ENCODE peak calls at places on chromosomes 13 and 19, in eight cellular contexts. S is Panc1, M is stomach, N is suprapubic skin, P is GM23338, I is prostate gland, O is SK-N-SH, A is spleen. W is an unnamed sample.

GRCh38 chr19:2557093-2557440 is 81.1 kb downstream of the GADD45B start:
- DNase-seq in S (no peak), M (no peak), N (no peak), P (no peak), I (no peak), O (no peak), A (no peak), W (no peak)

GRCh38 chr19:33524024-33524664 is 2.6 kb upstream of the PEPD start:
- DNase-seq in S (no peak), M (no peak), N (no peak), P (no peak), I (no peak), O (no peak), A (no peak), W (no peak)

GRCh38 chr19:18839465-18840287 is 7.9 kb downstream of the UPF1 start:
- DNase-seq in S (no peak), M (peak; percentile 61), N (no peak), P (peak; percentile 43), I (no peak), O (no peak), A (no peak), W (no peak)

GRCh38 chr13:45742985-45743384 is 40.9 kb downstream of the CBY2 start:
- DNase-seq in S (no peak), M (no peak), N (no peak), P (no peak), I (no peak), O (no peak), A (no peak), W (no peak)

GRCh38 chr13:112671359-112671758 is 18.5 kb upstream of the ATP11A start:
- DNase-seq in S (no peak), M (no peak), N (peak; percentile 55), P (no peak), I (no peak), O (no peak), A (no peak), W (no peak)

GRCh38 chr13:68810660-68811059 is 1297.0 kb upstream of the ATXN8OS start:
- DNase-seq in S (no peak), M (no peak), N (no peak), P (peak; percentile 70), I (no peak), O (peak; percentile 3), A (no peak), W (no peak)

GRCh38 chr19:1161716-1162115 is 12.4 kb downstream of the SBNO2 start:
- DNase-seq in S (no peak), M (peak; percentile 57), N (peak; percentile 67), P (no peak), I (no peak), O (no peak), A (no peak), W (no peak)

GRCh38 chr19:58305932-58306323 is 751 bp downstream of the ERVK3-1 start:
- DNase-seq in S (no peak), M (no peak), N (no peak), P (no peak), I (no peak), O (peak; percentile 38), A (no peak), W (no peak)

DNA sequence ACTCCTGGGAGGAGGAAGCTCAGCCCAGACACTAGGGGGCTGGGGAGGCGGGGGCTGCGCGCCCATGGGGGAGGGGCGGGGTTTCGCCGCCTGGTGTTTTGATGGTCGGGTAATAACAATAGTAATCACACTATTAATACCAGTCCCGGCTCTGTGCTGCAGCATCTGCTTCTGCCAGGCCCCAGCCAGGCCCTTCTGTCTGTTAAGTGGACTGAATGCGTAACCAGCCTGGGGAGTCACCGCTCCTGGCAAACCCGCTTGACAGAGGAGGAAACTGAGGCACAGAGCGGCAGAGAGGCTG is 8.7 kb downstream of the NPAS1 start:
- DNase-seq in S (no peak), M (no peak), N (no peak), P (peak; percentile 64), I (no peak), O (peak; percentile 78), A (no peak), W (no peak)
- TF ChIP-seq CTCF in S (no peak), M (no peak), N (no peak), P (peak; percentile 3), I (no peak), O (no peak), A (no peak), W (no peak)

DNA sequence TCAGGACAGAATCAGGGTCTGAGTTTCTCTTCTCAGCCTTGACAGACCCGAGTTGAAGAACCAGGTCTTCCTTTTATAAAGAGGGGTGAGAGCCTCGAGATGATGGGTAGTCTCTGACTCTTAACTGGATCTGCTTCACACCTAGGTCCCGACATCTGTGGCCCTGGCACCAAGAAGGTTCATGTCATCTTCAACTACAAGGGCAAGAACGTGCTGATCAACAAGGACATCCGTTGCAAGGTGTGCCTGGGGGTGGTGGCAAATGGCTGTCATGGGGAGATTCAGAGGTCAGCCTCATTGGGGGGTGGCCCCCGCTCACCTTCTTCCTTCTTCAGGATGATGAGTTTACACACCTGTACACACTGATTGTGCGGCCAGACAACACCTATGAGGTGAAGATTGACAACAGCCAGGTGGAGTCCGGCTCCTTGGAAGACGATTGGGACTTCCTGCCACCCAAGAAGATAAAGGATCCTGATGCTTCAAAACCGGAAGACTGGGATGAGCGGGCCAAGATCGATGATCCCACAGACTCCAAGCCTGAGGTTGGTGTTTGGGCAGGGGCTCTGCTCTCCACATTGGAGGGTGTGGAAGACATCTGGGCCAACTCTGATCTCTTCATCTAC is 1.6 kb downstream of the CALR start:
- DNase-seq in S (no peak), M (no peak), N (no peak), P (no peak), I (no peak), O (no peak), A (no peak), W (no peak)
- H3K4me1 ChIP-seq in S (peaks cover 24% of the 10 kb centered on the region), M (peaks cover 71% of the 10 kb centered on the region), N (peaks cover 50% of the 10 kb centered on the region), P (peaks cover 22% of the 10 kb centered on the region), I (peaks cover 28% of the 10 kb centered on the region), O (peaks cover 19% of the 10 kb centered on the region), A (peaks cover 40% of the 10 kb centered on the region), W (peaks cover 9% of the 10 kb centered on the region)

GRCh38 chr19:53646144-53646543 is 14.3 kb downstream of the DPRX start:
- DNase-seq in S (no peak), M (no peak), N (no peak), P (no peak), I (no peak), O (no peak), A (no peak), W (no peak)
- TF ChIP-seq POLR2AphosphoS5 in S (no peak), M (no peak), N (no peak), P (no peak), I (no peak), O (no peak), A (no peak), W (no peak)

DNA sequence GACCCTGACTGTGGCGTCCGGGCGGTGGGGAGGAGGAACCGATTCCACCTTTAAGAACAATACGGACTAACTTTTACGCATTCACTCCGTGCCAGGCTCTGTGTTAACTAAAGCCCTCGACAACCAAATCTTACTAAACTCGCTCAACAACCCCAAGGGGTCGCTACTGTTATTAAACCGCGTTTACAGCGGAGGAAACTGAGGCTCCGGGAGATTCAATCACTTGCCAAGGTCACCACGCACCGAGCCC is 1.2 kb downstream of the SAMD1 start:
- DNase-seq in S (no peak), M (no peak), N (no peak), P (peak; percentile 75), I (no peak), O (peak; percentile 42), A (no peak), W (no peak)
- TF ChIP-seq CTCF in S (no peak), M (no peak), N (no peak), P (peak; percentile 50), I (no peak), O (no peak), A (no peak), W (no peak)

GRCh38 chr13:97188207-97188606 is 33.9 kb upstream of the MBNL2 start:
- DNase-seq in S (no peak), M (no peak), N (no peak), P (no peak), I (no peak), O (no peak), A (no peak), W (no peak)

GRCh38 chr13:97189943-97190342 is 32.2 kb upstream of the MBNL2 start:
- DNase-seq in S (no peak), M (no peak), N (no peak), P (no peak), I (no peak), O (no peak), A (no peak), W (no peak)

GRCh38 chr13:97185291-97185690 is 36.8 kb upstream of the MBNL2 start:
- DNase-seq in S (no peak), M (no peak), N (no peak), P (no peak), I (no peak), O (no peak), A (no peak), W (no peak)

GRCh38 chr13:97182065-97182890 is 39.9 kb upstream of the MBNL2 start:
- DNase-seq in S (no peak), M (no peak), N (no peak), P (no peak), I (no peak), O (no peak), A (no peak), W (no peak)

DNA sequence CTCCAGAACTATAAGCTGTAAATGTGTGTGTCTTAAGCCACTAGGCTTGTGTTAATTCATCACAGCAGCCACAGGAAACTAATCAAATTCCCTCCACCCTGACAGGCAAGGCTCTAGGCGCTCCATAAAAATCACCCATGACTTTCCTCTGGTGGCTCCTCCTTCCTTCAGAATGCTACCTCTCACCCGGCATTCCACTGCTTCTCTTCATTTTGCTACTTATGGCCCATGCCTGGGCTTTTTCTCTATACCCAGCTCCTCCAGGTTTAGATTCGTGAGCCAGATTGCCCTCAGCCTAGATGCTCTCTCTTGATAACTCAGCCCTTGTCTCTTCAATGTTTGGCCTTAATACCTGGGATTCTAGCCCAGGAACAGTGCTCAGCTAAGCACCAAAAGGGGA is 36.4 kb upstream of the MBNL2 start:
- DNase-seq in S (no peak), M (no peak), N (no peak), P (no peak), I (no peak), O (no peak), A (no peak), W (no peak)
- H3K4me1 ChIP-seq in S (no peaks in the 10 kb centered on the region), M (no peaks in the 10 kb centered on the region), N (no peaks in the 10 kb centered on the region), P (no peaks in the 10 kb centered on the region), I (no peaks in the 10 kb centered on the region), O (no peaks in the 10 kb centered on the region), A (no peaks in the 10 kb centered on the region), W (no peaks in the 10 kb centered on the region)